ENCODE peak calls at places on chromosomes 16 and 17, in four cellular contexts. H is tibial artery, L is body of pancreas, V is psoas muscle. B is an unnamed sample.

GRCh38 chr16:30494709-30495108 is 22.2 kb downstream of the ITGAL start:
- DNase-seq in H (no peak), V (no peak), L (no peak), B (no peak)

GRCh38 chr16:55257971-55258613 is 65.9 kb upstream of the IRX6 start:
- DNase-seq in H (peak; percentile 33), L (peak; percentile 77), V (peak; percentile 52), B (peak; percentile 65)

GRCh38 chr16:56682703-56683397 is 580 bp downstream of the MT1X start:
- DNase-seq in V (peak; percentile 33), H (no peak), L (peak; percentile 41), B (no peak)

GRCh38 chr17:57356722-57357391 is 100.5 kb downstream of the MSI2 start:
- DNase-seq in H (no peak), V (no peak), L (no peak), B (no peak)

GRCh38 chr17:76234354-76234679 is 6.0 kb downstream of the RNF157 start:
- DNase-seq in L (no peak), V (no peak), H (no peak), B (no peak)

GRCh38 chr17:10871914-10872313 is 34.0 kb upstream of the PIRT start:
- DNase-seq in H (no peak), V (no peak), L (peak; percentile 48), B (no peak)

GRCh38 chr17:40915721-40916256 is 21.7 kb downstream of the KRT23 start:
- DNase-seq in V (no peak), L (no peak), H (no peak), B (no peak)

GRCh38 chr17:77315010-77315409 is 174.2 kb downstream of the SEC14L1 start:
- DNase-seq in H (no peak), L (no peak), V (no peak), B (no peak)

GRCh38 chr17:73069164-73069774 is 23.2 kb downstream of the SLC39A11 start:
- DNase-seq in H (no peak), V (no peak), L (no peak), B (no peak)

GRCh38 chr17:71472809-71473789 is 647.7 kb upstream of the SOX9 start:
- DNase-seq in H (no peak), V (no peak), L (peak; percentile 33), B (no peak)

DNA sequence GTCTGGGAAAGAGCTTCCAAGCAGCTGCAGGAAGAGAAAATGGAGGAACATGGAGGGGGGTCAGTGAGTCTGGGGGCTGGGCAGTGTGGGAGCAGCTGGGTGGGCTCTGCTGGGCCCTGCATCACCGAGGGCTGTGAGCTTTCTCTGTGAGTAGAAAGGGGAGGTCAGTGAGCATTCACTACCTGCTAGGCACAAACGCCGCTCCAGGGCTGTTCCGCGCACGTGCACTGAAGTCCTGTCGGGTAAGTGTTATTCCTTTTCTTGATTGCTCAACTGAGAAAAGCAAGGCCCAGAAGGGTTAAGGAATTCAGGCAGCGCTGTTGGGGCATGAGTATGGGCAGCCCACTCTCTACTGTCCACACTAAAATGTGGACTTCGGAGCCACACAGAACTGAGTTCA is 4.7 kb downstream of the CACNG5 start:
- DNase-seq in H (no peak), V (no peak), L (no peak), B (no peak)
- H3K27me3 ChIP-seq in H (no peaks in the 10 kb centered on the region), V (peaks cover 29% of the 10 kb centered on the region), L (no peaks in the 10 kb centered on the region), B (no peaks in the 10 kb centered on the region)

DNA sequence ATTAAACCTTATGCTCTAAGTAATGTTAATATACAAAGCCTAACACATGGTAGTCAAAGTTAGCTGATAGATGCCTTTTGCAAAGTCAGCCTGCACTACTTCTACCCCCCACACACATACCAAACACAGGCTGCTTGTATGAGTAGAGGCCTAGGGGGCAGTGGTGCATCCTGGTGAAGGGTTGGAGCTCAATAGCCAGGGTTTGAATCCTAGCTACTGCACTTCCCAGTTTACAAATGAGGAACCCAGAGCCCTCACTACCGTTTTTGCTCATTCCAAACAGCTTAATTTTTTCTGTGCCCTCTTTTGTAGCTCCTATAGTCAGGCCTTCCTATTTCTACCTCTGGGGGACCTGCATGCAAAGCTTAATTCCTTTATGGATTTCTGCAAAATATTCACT is 18.9 kb upstream of the HYDIN start:
- DNase-seq in L (no peak), H (no peak), V (no peak), B (no peak)
- TF ChIP-seq CTCF in L (no peak), H (no peak), V (no peak), B (no peak)

GRCh38 chr16:86391486-86391885 is 118.8 kb upstream of the FOXF1 start:
- DNase-seq in V (no peak), L (no peak), H (no peak), B (no peak)

GRCh38 chr16:86390335-86390734 is 120.0 kb upstream of the FOXF1 start:
- DNase-seq in V (no peak), L (no peak), H (no peak), B (no peak)

GRCh38 chr16:86393907-86394626 is 116.3 kb upstream of the FOXF1 start:
- DNase-seq in H (no peak), L (no peak), V (no peak), B (no peak)

GRCh38 chr16:86392751-86393150 is 117.6 kb upstream of the FOXF1 start:
- DNase-seq in V (no peak), L (no peak), H (no peak), B (no peak)

DNA sequence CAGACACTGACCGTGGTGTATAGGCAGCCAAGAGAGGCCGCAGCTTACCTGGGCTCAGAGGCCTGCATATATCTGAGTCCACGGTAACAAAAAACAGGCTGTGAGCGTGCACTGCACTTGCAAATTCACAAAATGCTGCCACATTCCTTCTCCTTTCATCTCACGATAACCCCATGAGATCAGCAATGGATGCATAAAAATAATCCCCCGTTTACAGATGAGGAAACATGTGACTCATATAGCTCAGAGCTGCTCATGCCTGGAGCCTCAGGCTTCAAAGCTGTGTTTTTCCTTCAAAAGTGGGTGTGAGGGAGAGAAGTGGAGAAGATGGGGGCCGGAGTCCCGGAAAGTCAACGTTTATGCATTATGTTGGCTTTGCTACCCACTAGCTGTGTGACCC is 118.3 kb upstream of the FOXF1 start:
- DNase-seq in V (no peak), H (no peak), L (no peak), B (no peak)
- H3K4me3 ChIP-seq in V (no peak overlapping the region), H (no peak overlapping the region), L (no peak overlapping the region), B (no peak overlapping the region)

DNA sequence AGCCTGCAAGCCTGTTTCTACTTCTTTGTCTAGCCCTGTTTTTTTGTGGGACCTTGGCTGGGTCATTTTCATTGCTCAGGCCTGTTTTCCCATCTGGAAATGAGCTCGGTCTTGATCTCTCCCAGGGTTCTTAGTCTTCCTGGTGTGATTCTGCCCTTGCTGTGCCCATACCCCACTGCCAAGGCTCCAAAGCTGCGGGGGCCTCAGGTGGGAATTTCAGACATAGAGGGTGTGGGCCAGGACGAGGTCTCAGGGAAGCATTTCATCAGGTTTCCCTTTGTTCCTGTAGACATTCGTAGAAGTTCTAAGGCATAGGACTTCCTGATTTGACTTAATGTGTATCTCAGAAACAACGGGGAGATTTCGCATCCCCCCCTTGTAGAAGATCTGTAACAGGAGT is 5.8 kb downstream of the MPRIP start:
- DNase-seq in V (no peak), L (no peak), H (no peak), B (no peak)
- H3K27me3 ChIP-seq in V (no peaks in the 10 kb centered on the region), L (no peaks in the 10 kb centered on the region), H (no peaks in the 10 kb centered on the region), B (no peaks in the 10 kb centered on the region)

GRCh38 chr16:11722468-11722808 is 20.2 kb downstream of the TXNDC11 start:
- DNase-seq in L (no peak), H (no peak), V (no peak), B (no peak)
- TF ChIP-seq CTCF in L (no peak), H (no peak), V (no peak), B (no peak)

DNA sequence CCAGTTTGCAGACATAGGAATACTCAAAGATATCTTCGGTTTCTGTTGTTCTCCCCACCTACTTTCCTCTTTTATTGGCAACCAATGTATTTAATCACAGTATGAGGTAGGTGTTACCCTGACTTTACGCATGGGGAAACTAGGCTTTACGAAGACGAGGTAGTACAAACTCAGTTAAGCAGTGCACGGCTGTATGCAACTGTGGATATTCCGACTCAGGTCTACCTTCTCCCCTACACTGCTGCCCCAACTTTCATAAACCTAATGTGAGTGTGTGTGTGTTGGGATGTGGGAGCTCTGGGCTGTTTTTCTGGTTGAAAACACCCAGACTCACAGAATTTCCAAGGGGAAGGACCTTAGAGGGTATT is 1.2 kb upstream of the GPT2 start:
- DNase-seq in L (no peak), H (no peak), V (no peak), B (no peak)
- H3K4me3 ChIP-seq in L (no peak overlapping the region), H (no peak overlapping the region), V (peak overlapping the region; percentile 95), B (no peak overlapping the region)

B was measured in right atrium auricular region.